ENCODE peak calls at places on chromosomes 2 and 18, in seven cellular contexts. One of them, this sample, is unnamed.

GRCh38 chr18:45621068-45621511 is 5.8 kb downstream of the SLC14A2 start:
- DNase-seq in left ventricle myocardium inferior: no peak
- DNase-seq in GM23338: peak
- DNase-seq in hepatocyte: peak
- DNase-seq in RWPE1: peak
- DNase-seq in tibial nerve: peak
- DNase-seq in PC-9: peak
- DNase-seq in this sample: no peak

GRCh38 chr2:123514808-123515207 is 510.3 kb upstream of the CNTNAP5 start:
- DNase-seq in left ventricle myocardium inferior: no peak
- DNase-seq in GM23338: peak
- DNase-seq in hepatocyte: no peak
- DNase-seq in RWPE1: no peak
- DNase-seq in tibial nerve: no peak
- DNase-seq in PC-9: no peak
- DNase-seq in this sample: no peak

GRCh38 chr2:201233192-201234166 is 26.9 kb upstream of the CASP8 start:
- DNase-seq in left ventricle myocardium inferior: peak
- DNase-seq in GM23338: peak
- DNase-seq in hepatocyte: peak
- DNase-seq in RWPE1: peak
- DNase-seq in tibial nerve: no peak
- DNase-seq in PC-9: peak
- DNase-seq in this sample: no peak

GRCh38 chr18:38427234-38427633 is 861.6 kb upstream of the CELF4 start:
- DNase-seq in left ventricle myocardium inferior: no peak
- DNase-seq in GM23338: no peak
- DNase-seq in hepatocyte: no peak
- DNase-seq in RWPE1: no peak
- DNase-seq in tibial nerve: no peak
- DNase-seq in PC-9: no peak
- DNase-seq in this sample: no peak

GRCh38 chr2:240234503-240234951 is 94.1 kb upstream of the OTOS start:
- DNase-seq in left ventricle myocardium inferior: peak
- DNase-seq in GM23338: no peak
- DNase-seq in hepatocyte: no peak
- DNase-seq in RWPE1: no peak
- DNase-seq in tibial nerve: no peak
- DNase-seq in PC-9: no peak
- DNase-seq in this sample: no peak

GRCh38 chr2:142180820-142181533 is 50.2 kb upstream of the LRP1B start:
- DNase-seq in left ventricle myocardium inferior: no peak
- DNase-seq in GM23338: peak
- DNase-seq in hepatocyte: peak
- DNase-seq in RWPE1: no peak
- DNase-seq in tibial nerve: no peak
- DNase-seq in PC-9: no peak
- DNase-seq in this sample: peak

GRCh38 chr2:45938649-45939511 is 287.4 kb downstream of the PRKCE start:
- DNase-seq in left ventricle myocardium inferior: peak
- DNase-seq in GM23338: peak
- DNase-seq in hepatocyte: peak
- DNase-seq in RWPE1: peak
- DNase-seq in tibial nerve: peak
- DNase-seq in PC-9: peak
- DNase-seq in this sample: no peak

GRCh38 chr2:71620851-71621251 is 167.5 kb downstream of the DYSF start:
- DNase-seq in left ventricle myocardium inferior: no peak
- DNase-seq in GM23338: no peak
- DNase-seq in hepatocyte: no peak
- DNase-seq in RWPE1: no peak
- DNase-seq in tibial nerve: no peak
- DNase-seq in PC-9: no peak
- DNase-seq in this sample: no peak

GRCh38 chr2:216505133-216506106 is 6.8 kb downstream of the RPL37A start:
- DNase-seq in left ventricle myocardium inferior: no peak
- DNase-seq in GM23338: no peak
- DNase-seq in hepatocyte: no peak
- DNase-seq in RWPE1: no peak
- DNase-seq in tibial nerve: no peak
- DNase-seq in PC-9: no peak
- DNase-seq in this sample: no peak

GRCh38 chr2:105541189-105542050 is 142.6 kb upstream of the FHL2 start:
- DNase-seq in left ventricle myocardium inferior: no peak
- DNase-seq in GM23338: no peak
- DNase-seq in hepatocyte: peak
- DNase-seq in RWPE1: peak
- DNase-seq in tibial nerve: no peak
- DNase-seq in PC-9: peak
- DNase-seq in this sample: no peak

GRCh38 chr2:197296861-197297260 is 13.7 kb downstream of the ANKRD44 start:
- DNase-seq in left ventricle myocardium inferior: no peak
- DNase-seq in GM23338: no peak
- DNase-seq in hepatocyte: no peak
- DNase-seq in RWPE1: no peak
- DNase-seq in tibial nerve: no peak
- DNase-seq in PC-9: no peak
- DNase-seq in this sample: no peak

GRCh38 chr2:100852999-100853908 is 33.3 kb downstream of the NPAS2 start:
- DNase-seq in left ventricle myocardium inferior: no peak
- DNase-seq in GM23338: peak
- DNase-seq in hepatocyte: no peak
- DNase-seq in RWPE1: no peak
- DNase-seq in tibial nerve: no peak
- DNase-seq in PC-9: no peak
- DNase-seq in this sample: no peak
- TF ChIP-seq CTCF in left ventricle myocardium inferior: no peak
- TF ChIP-seq CTCF in GM23338: peak
- TF ChIP-seq CTCF in hepatocyte: no peak
- TF ChIP-seq CTCF in RWPE1: no peak
- TF ChIP-seq CTCF in tibial nerve: no peak
- TF ChIP-seq CTCF in PC-9: no peak
- TF ChIP-seq CTCF in this sample: no peak

GRCh38 chr2:68772109-68772508 is 37.5 kb downstream of the ARHGAP25 start:
- DNase-seq in left ventricle myocardium inferior: no peak
- DNase-seq in GM23338: no peak
- DNase-seq in hepatocyte: no peak
- DNase-seq in RWPE1: no peak
- DNase-seq in tibial nerve: no peak
- DNase-seq in PC-9: no peak
- DNase-seq in this sample: no peak

GRCh38 chr2:68774569-68775271 is 40.1 kb downstream of the ARHGAP25 start:
- DNase-seq in left ventricle myocardium inferior: peak
- DNase-seq in GM23338: no peak
- DNase-seq in hepatocyte: no peak
- DNase-seq in RWPE1: no peak
- DNase-seq in tibial nerve: peak
- DNase-seq in PC-9: no peak
- DNase-seq in this sample: peak

GRCh38 chr2:68771211-68771721 is 36.7 kb downstream of the ARHGAP25 start:
- DNase-seq in left ventricle myocardium inferior: no peak
- DNase-seq in GM23338: no peak
- DNase-seq in hepatocyte: no peak
- DNase-seq in RWPE1: no peak
- DNase-seq in tibial nerve: no peak
- DNase-seq in PC-9: no peak
- DNase-seq in this sample: no peak

GRCh38 chr2:68776124-68776523 is 41.5 kb downstream of the ARHGAP25 start:
- DNase-seq in left ventricle myocardium inferior: no peak
- DNase-seq in GM23338: no peak
- DNase-seq in hepatocyte: no peak
- DNase-seq in RWPE1: no peak
- DNase-seq in tibial nerve: no peak
- DNase-seq in PC-9: no peak
- DNase-seq in this sample: no peak

DNA sequence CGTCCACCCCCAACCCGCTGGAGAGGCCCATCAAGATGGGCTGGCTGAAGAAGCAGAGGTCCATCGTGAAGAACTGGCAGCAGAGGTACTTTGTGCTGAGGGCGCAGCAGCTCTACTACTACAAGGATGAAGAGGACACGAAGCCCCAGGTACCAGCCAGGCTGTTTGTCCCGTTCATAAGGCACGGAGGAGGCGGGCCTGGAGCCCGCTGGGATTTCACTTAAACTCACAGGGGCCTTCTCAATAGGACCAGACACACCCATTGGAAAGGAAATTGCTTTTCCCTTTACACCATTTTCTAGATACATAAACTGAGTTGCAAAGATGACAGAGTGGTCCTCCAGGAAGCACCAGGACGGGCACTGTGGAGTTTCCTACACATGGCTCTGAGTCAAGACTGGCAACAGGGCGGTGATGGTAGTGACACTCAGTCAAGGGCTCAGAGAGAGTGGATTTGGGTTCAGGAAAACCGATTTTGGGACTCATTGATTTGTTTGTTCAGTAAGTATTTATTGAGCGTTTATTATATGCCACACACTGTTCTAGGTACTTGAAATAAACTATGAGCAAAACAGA is 40.7 kb downstream of the ARHGAP25 start:
- DNase-seq in left ventricle myocardium inferior: peak
- DNase-seq in GM23338: no peak
- DNase-seq in hepatocyte: no peak
- DNase-seq in RWPE1: no peak
- DNase-seq in tibial nerve: no peak
- DNase-seq in PC-9: no peak
- DNase-seq in this sample: no peak
- H3K27ac ChIP-seq in left ventricle myocardium inferior: peak
- H3K27ac ChIP-seq in GM23338: no peak
- H3K27ac ChIP-seq in hepatocyte: no peak
- H3K27ac ChIP-seq in RWPE1: no peak
- H3K27ac ChIP-seq in tibial nerve: no peak
- H3K27ac ChIP-seq in PC-9: no peak
- H3K27ac ChIP-seq in this sample: peak

GRCh38 chr2:112577756-112578155 is 6.7 kb upstream of the CHCHD5 start:
- DNase-seq in left ventricle myocardium inferior: no peak
- DNase-seq in GM23338: peak
- DNase-seq in hepatocyte: no peak
- DNase-seq in RWPE1: no peak
- DNase-seq in tibial nerve: no peak
- DNase-seq in PC-9: no peak
- DNase-seq in this sample: no peak
- TF ChIP-seq CTCF in left ventricle myocardium inferior: no peak
- TF ChIP-seq CTCF in GM23338: peak
- TF ChIP-seq CTCF in hepatocyte: peak
- TF ChIP-seq CTCF in RWPE1: no peak
- TF ChIP-seq CTCF in tibial nerve: no peak
- TF ChIP-seq CTCF in PC-9: no peak
- TF ChIP-seq CTCF in this sample: no peak

DNA sequence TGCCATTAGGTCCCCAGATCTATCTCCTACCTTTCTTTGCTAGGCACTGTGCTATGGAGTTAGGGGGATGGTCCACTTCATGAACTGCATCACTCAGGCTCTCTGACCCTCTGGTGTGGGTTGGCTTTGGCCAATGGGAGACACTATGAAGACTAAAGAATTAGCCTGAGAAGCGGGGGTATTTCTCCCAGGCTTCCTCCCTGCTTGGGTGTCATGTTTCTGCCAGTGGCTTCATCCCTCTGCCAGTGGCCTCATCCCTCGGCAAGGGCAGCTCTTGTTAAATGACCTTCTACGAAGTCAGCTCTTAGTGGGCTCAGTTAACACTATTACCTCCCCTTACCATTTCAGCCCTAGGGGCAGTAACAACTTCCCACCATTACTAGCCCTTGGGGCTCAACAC is 41.9 kb upstream of the EPB41L3 start:
- DNase-seq in left ventricle myocardium inferior: no peak
- DNase-seq in GM23338: no peak
- DNase-seq in hepatocyte: no peak
- DNase-seq in RWPE1: no peak
- DNase-seq in tibial nerve: no peak
- DNase-seq in PC-9: no peak
- DNase-seq in this sample: no peak
- H3K27ac ChIP-seq in left ventricle myocardium inferior: no peak
- H3K27ac ChIP-seq in GM23338: no peak
- H3K27ac ChIP-seq in hepatocyte: no peak
- H3K27ac ChIP-seq in RWPE1: no peak
- H3K27ac ChIP-seq in tibial nerve: no peak
- H3K27ac ChIP-seq in PC-9: no peak
- H3K27ac ChIP-seq in this sample: no peak

DNA sequence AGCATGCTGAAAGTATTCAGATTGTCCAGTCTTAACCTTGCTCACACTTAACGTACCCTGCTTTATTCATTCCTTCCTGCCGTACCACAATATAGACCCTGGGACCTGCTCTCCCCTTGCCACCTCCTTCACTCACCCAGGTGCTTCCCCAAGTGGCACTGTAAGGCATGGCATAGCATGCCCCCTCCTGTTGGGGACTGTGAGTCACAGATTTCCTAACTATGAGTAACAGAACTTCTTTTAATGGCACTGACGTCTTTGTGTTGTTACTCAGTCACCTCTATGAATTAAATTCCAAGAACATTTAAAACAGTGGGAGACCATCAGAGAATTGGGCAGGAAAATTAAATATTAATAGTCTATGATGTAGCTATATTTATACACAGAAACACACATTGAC is 117.2 kb downstream of the CTNNA2 start:
- DNase-seq in left ventricle myocardium inferior: no peak
- DNase-seq in GM23338: peak
- DNase-seq in hepatocyte: peak
- DNase-seq in RWPE1: peak
- DNase-seq in tibial nerve: no peak
- DNase-seq in PC-9: no peak
- DNase-seq in this sample: no peak
- TF ChIP-seq CTCF in left ventricle myocardium inferior: no peak
- TF ChIP-seq CTCF in GM23338: peak
- TF ChIP-seq CTCF in hepatocyte: no peak
- TF ChIP-seq CTCF in RWPE1: no peak
- TF ChIP-seq CTCF in tibial nerve: no peak
- TF ChIP-seq CTCF in PC-9: no peak
- TF ChIP-seq CTCF in this sample: no peak

DNA sequence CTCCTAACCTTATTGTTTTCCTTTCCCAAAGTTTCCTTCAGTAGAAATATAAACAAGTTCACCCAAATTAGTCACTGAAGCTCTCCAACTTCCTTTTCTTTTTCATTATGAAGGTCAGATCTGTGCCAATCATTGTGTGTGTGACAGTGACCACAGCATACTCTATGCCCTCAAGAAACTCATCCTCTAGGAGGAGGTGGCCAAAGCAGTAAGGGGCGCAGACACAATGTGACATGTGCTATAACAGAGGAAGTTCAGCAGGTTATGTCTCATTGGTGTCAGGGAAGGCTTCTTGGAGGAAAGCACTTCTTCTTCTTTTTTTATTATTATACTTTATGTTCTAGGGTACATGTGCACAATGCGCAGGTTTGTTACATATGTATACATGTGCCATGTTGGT is 60.0 kb upstream of the PSME4 start:
- DNase-seq in left ventricle myocardium inferior: no peak
- DNase-seq in GM23338: no peak
- DNase-seq in hepatocyte: no peak
- DNase-seq in RWPE1: no peak
- DNase-seq in tibial nerve: no peak
- DNase-seq in PC-9: no peak
- DNase-seq in this sample: no peak
- H3K27ac ChIP-seq in left ventricle myocardium inferior: no peak
- H3K27ac ChIP-seq in GM23338: no peak
- H3K27ac ChIP-seq in hepatocyte: peak
- H3K27ac ChIP-seq in RWPE1: no peak
- H3K27ac ChIP-seq in tibial nerve: no peak
- H3K27ac ChIP-seq in PC-9: no peak
- H3K27ac ChIP-seq in this sample: no peak

DNA sequence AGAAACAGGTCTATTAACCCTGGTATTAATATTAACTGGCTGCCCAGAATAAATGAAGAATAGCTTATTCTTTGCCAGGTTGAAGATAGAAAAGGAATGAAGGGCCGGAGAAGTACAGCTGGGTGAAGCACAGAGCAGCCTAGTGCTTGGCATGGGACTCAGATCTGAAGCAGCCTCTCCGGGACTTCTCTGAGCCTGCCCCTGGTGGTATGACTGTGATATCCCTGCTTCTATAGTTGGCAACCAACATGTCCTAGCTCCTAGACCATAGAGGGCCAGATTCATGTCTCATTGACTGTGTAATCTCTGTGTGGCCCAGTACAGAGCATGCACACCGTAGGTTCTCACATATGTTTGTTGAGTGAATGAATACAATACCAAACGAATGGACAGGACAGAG is 107.8 kb downstream of the MSH2 start:
- DNase-seq in left ventricle myocardium inferior: no peak
- DNase-seq in GM23338: peak
- DNase-seq in hepatocyte: no peak
- DNase-seq in RWPE1: no peak
- DNase-seq in tibial nerve: no peak
- DNase-seq in PC-9: no peak
- DNase-seq in this sample: no peak
- TF ChIP-seq CTCF in left ventricle myocardium inferior: peak
- TF ChIP-seq CTCF in GM23338: peak
- TF ChIP-seq CTCF in hepatocyte: no peak
- TF ChIP-seq CTCF in RWPE1: no peak
- TF ChIP-seq CTCF in tibial nerve: no peak
- TF ChIP-seq CTCF in PC-9: no peak
- TF ChIP-seq CTCF in this sample: no peak